ENCODE peak calls at places on chromosome 5, in five cellular contexts. U is GM13976, M is gastrocnemius medialis, Y is foreskin fibroblast, L is progenitor cell of endocrine pancreas. I is an unnamed sample.

GRCh38 chr5:142432961-142433360 is 108.1 kb upstream of the SPRY4 start:
- DNase-seq in U (no peak), M (no peak), Y (no peak), L (no peak), I (no peak)

GRCh38 chr5:14812166-14812565 is 59.4 kb downstream of the ANKH start:
- DNase-seq in U (no peak), M (no peak), Y (no peak), L (no peak), I (no peak)

GRCh38 chr5:92922231-92922967 is 658.6 kb downstream of the NR2F1-AS1 start:
- DNase-seq in U (no peak), M (no peak), Y (no peak), L (no peak), I (no peak)

GRCh38 chr5:132475531-132475930 is 15.0 kb downstream of the IRF1 start:
- DNase-seq in U (no peak), M (no peak), Y (no peak), L (no peak), I (no peak)

GRCh38 chr5:76693141-76693540 is 22.8 kb upstream of the F2R start:
- DNase-seq in U (no peak), M (no peak), Y (no peak), L (no peak), I (no peak)

GRCh38 chr5:177498013-177498847 is 826 bp upstream of the PDLIM7 start:
- DNase-seq in U (no peak), M (no peak), Y (no peak), L (no peak), I (no peak)

GRCh38 chr5:82352146-82352791 is 74.1 kb upstream of the RPS23 start:
- DNase-seq in U (no peak), M (no peak), Y (no peak), L (no peak), I (no peak)

GRCh38 chr5:56951131-56951945 is 585 bp downstream of the MIER3 start:
- DNase-seq in U (peak), M (no peak), Y (no peak), L (peak), I (no peak)

GRCh38 chr5:58273705-58274104 is 186.2 kb downstream of the PLK2 start:
- DNase-seq in U (no peak), M (no peak), Y (no peak), L (no peak), I (no peak)

GRCh38 chr5:154860765-154861164 is 2.3 kb downstream of the CNOT8 start:
- DNase-seq in U (no peak), M (no peak), Y (no peak), L (no peak), I (no peak)

GRCh38 chr5:16437974-16438373 is 27.6 kb downstream of the ZNF622 start:
- DNase-seq in U (no peak), M (no peak), Y (no peak), L (no peak), I (no peak)

GRCh38 chr5:15621094-15621493 is 121.1 kb downstream of the FBXL7 start:
- DNase-seq in U (no peak), M (no peak), Y (peak), L (no peak), I (peak)

GRCh38 chr5:160787247-160787646 is 64.8 kb downstream of the ATP10B start:
- DNase-seq in U (no peak), M (no peak), Y (no peak), L (no peak), I (no peak)
- TF ChIP-seq CTCF in U (peak), M (no peak), Y (no peak), L (peak), I (peak)

GRCh38 chr5:6527749-6528455 is 79.2 kb downstream of the UBE2QL1 start:
- DNase-seq in U (no peak), M (no peak), Y (no peak), L (no peak), I (no peak)

GRCh38 chr5:6522983-6523382 is 74.3 kb downstream of the UBE2QL1 start:
- DNase-seq in U (no peak), M (no peak), Y (no peak), L (no peak), I (no peak)

GRCh38 chr5:6525422-6525821 is 76.8 kb downstream of the UBE2QL1 start:
- DNase-seq in U (peak), M (no peak), Y (no peak), L (no peak), I (no peak)

GRCh38 chr5:6522337-6522736 is 73.7 kb downstream of the UBE2QL1 start:
- DNase-seq in U (no peak), M (no peak), Y (no peak), L (no peak), I (no peak)

DNA sequence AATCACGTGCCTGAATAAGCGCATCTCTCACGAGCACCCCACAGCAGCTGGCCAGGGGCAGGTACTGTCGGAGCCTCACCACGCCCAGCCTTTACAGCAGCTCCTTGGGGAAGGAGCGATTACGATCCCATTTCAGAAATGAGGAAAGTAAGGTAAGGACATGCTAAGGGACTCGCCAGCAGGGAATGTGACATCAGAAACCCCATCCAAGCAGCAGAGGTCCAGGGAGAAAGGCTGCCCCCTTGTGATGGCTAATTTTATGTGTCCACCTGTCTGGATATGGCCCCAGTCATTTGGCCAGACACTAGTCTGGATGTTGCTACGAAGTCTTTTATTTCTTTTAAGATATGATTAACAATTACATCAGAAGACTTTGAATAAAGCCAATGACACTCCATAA is 77.3 kb downstream of the UBE2QL1 start:
- DNase-seq in U (peak), M (no peak), Y (no peak), L (no peak), I (no peak)
- TF ChIP-seq CTCF in U (peak), M (peak), Y (peak), L (peak), I (peak)

GRCh38 chr5:20570486-20570885 is 582.5 kb upstream of the CDH18 start:
- DNase-seq in U (no peak), M (no peak), Y (no peak), L (no peak), I (no peak)

GRCh38 chr5:20575515-20575914 is 587.5 kb upstream of the CDH18 start:
- DNase-seq in U (no peak), M (no peak), Y (no peak), L (no peak), I (no peak)

GRCh38 chr5:20574576-20574975 is 586.6 kb upstream of the CDH18 start:
- DNase-seq in U (no peak), M (no peak), Y (no peak), L (no peak), I (no peak)

GRCh38 chr5:20572560-20572959 is 584.6 kb upstream of the CDH18 start:
- DNase-seq in U (no peak), M (no peak), Y (no peak), L (no peak), I (no peak)
- TF ChIP-seq CTCF in U (no peak), M (no peak), Y (no peak), L (no peak), I (no peak)

GRCh38 chr5:104139840-104140239 is 577.3 kb upstream of the NUDT12 start:
- DNase-seq in U (no peak), M (no peak), Y (no peak), L (no peak), I (no peak)
- TF ChIP-seq CTCF in U (no peak), M (no peak), Y (no peak), L (no peak), I (no peak)

DNA sequence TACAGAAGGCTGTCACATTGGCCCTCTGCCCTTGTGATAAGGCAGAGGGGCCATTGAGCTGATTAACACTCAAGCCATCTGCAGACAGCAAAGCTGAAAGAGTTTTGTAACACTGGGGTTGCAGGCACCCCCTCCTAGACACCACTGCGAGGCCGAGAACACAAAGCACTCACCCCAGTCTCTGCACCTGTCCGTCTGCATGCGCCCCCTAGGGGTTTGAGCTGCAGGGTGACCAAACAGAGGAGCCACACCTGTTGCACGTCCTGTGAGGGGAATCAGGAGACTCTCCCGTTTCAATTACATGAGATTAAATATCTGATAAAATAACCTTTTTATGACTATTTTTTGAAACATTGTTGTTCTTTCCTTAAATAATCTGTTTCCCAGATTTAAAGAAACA is 1180.4 kb downstream of the CDH9 start:
- DNase-seq in U (no peak), M (no peak), Y (no peak), L (no peak), I (no peak)
- TF ChIP-seq CTCF in U (peak), M (no peak), Y (no peak), L (peak), I (no peak)